ENCODE peak calls at places on chromosomes 4 and X, in four cellular contexts. Z is HepG2, W is K562, X is GM12878. L is an unnamed sample.

GRCh38 chr4:108213723-108214122 is 45.0 kb upstream of the LEF1 start:
- DNase-seq in Z (no peak), W (no peak), X (no peak), L (no peak)

GRCh38 chr4:77465271-77465670 is 140.3 kb upstream of the CXCL13 start:
- DNase-seq in Z (no peak), X (no peak), W (no peak), L (no peak)

GRCh38 chr4:78544681-78545080 is 6.9 kb upstream of the ANXA3 start:
- DNase-seq in W (no peak), Z (no peak), X (no peak), L (no peak)

GRCh38 chrX:55290963-55291362 is 26.2 kb upstream of the PAGE3 start:
- DNase-seq in X (no peak), W (no peak), Z (no peak), L (no peak)

GRCh38 chr4:27293831-27294230 is 433.2 kb downstream of the STIM2 start:
- DNase-seq in Z (no peak), W (no peak), X (no peak), L (no peak)

GRCh38 chr4:95358320-95358889 is 190.4 kb downstream of the UNC5C start:
- DNase-seq in Z (no peak), X (no peak), W (no peak), L (no peak)

GRCh38 chrX:48919947-48920712 is 1.3 kb upstream of the PIM2 start:
- DNase-seq in X (no peak), Z (no peak), W (peak; percentile 26), L (no peak)

GRCh38 chrX:50988649-50989048 is 78.1 kb downstream of the BMP15 start:
- DNase-seq in X (no peak), W (no peak), Z (no peak), L (no peak)

GRCh38 chr4:185028625-185029024 is 10.3 kb downstream of the HELT start:
- DNase-seq in Z (no peak), X (no peak), W (no peak), L (no peak)

GRCh38 chr4:37631551-37631950 is 54.6 kb downstream of the RELL1 start:
- DNase-seq in X (no peak), W (no peak), Z (no peak), L (no peak)

GRCh38 chr4:169341490-169341889 is 70.7 kb upstream of the SH3RF1 start:
- DNase-seq in Z (no peak), X (peak; percentile 62), W (no peak), L (no peak)

DNA sequence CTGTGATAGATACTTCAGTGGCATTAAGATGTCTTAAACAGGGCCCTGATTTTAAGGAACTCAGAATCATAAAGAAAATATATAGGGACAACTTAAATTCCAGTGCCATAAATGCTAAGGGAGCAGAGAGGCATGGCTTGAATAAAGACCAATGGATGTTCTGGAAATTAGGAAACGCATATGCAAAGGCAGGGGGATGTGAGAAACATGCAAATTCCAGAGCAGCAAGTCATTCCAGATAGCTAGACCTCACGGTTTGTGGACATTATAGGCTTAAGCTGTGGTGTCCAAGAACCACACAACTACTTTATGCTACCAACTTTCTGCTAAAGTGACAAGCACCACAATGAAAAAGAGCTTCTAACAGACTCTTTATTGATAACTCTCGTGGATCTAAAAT is 132.6 kb upstream of the ANK2 start:
- DNase-seq in Z (no peak), W (no peak), X (no peak), L (no peak)
- TF ChIP-seq TAF1 in Z (no peak), W (no peak), X (no peak), L (no peak)

GRCh38 chr4:96952610-96953009 is 1112.7 kb downstream of the PDHA2 start:
- DNase-seq in W (no peak), Z (no peak), X (no peak), L (no peak)

GRCh38 chr4:96955226-96955625 is 1115.3 kb downstream of the PDHA2 start:
- DNase-seq in Z (no peak), W (no peak), X (no peak), L (no peak)

DNA sequence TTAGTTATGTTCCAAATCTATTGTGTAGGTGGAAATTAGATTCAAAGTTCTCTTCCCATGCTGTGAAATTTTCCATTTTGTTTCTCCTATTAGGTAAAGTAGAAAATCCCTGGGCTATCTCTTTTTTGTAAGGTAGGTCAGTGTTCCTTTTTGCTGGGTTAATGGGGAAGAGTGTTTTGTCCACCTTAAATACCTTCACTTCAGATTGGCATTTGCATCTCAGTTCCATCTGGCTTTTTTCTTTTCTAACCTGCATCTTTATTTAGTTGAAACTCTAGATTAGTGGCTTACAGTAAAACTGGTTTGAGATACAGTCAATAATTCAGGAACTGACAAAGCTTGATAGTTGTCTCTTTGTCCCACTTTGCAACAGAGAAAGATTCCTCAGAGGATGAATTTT is 1115.8 kb downstream of the PDHA2 start:
- DNase-seq in X (no peak), Z (no peak), W (no peak), L (no peak)
- TF ChIP-seq ATF2 in X (no peak), Z (no peak), W (no peak), L (no peak)

DNA sequence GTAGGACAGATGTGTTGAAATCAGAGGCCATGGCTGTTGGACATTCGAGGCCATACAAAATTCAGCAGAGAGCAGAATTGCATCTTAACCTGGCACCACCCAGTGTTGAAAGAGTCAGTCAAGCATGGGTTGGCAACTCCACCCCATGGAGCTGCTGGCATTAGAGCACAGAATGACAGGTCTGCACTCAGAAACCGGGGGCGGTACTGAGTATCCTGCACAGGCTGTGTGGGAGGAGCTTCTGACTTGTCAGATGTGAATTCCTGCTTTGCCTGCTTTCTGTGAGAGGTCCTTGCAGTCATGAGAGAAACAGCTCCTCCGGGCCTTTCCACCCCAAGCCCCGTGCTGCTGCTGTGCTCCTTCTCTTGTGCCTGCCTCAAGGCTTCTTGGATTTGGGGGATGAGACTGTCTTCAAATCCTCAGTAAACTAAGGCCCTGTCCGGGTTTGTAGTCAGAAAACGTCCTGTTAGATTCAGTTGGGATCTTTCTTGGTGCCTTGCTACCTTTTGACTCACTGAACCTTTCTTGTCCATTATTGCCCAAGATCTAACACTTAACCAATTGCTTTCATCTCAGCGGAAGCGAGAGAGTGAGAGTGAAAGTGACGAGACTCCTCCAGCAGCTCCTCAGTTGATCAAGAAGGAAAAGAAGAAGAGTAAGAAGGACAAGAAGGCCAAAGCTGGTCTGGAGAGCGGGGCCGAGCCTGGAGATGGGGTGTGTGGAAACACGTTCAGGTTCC is 13.1 kb downstream of the DKC1 start:
- DNase-seq in X (no peak), Z (no peak), W (no peak), L (no peak)
- TF ChIP-seq ZNF274 in X (no peak), Z (no peak), W (no peak), L (no peak)

GRCh38 chr4:158630893-158631292 is 40.8 kb downstream of the C4orf46 start:
- DNase-seq in X (no peak), Z (no peak), W (no peak), L (no peak)
- TF ChIP-seq TAF1 in X (no peak), Z (no peak), W (no peak), L (no peak)

DNA sequence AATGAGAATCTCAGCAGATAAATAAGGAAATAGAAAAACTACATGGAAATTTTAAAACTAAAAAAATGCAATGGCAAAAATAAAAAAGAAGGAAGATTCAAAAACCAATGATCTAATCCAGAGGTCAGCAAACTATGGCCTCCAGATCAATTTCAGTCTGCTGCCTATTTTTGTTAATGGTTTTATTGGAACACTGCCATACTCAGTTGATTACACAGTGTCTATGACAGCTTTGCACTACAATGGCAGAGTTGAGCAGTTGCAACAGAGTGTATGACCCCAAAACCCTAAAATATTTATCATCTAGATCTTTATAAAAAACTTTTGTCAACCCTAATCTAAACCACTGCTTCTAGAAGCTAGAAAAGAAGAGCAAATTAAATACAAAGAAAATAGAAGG is 170.3 kb downstream of the RAB28 start:
- DNase-seq in W (no peak), Z (no peak), X (no peak), L (no peak)
- TF ChIP-seq ATF2 in W (no peak), Z (no peak), X (no peak), L (no peak)